ENCODE peak calls at places on chromosomes 13 and 19, in four cellular contexts. Q is spleen, T is sigmoid colon, E is K562. K is an unnamed sample.
A peak's percentile ranks its signal among the peaks of the same experiment; 100 is the strongest.

GRCh38 chr19:48329167-48329891 is 4.0 kb downstream of the EMP3 start:
- DNase-seq in T (no peak), E (peak; percentile 52), Q (no peak), K (peak; percentile 49)

GRCh38 chr19:53659292-53659691 is 27.5 kb downstream of the DPRX start:
- DNase-seq in Q (no peak), T (no peak), E (peak; percentile 61), K (no peak)

GRCh38 chr13:80070024-80070703 is 270.8 kb downstream of the SPRY2 start:
- DNase-seq in E (no peak), Q (no peak), T (no peak), K (peak; percentile 32)

GRCh38 chr13:66780814-66781213 is 449.3 kb downstream of the PCDH9 start:
- DNase-seq in E (no peak), Q (no peak), T (no peak), K (no peak)

GRCh38 chr19:55549500-55550320 is 4.4 kb upstream of the SBK3 start:
- DNase-seq in Q (no peak), E (no peak), T (no peak), K (peak; percentile 19)

GRCh38 chr13:68319384-68319783 is 1089.2 kb upstream of the PCDH9 start:
- DNase-seq in Q (no peak), E (no peak), T (no peak), K (no peak)

GRCh38 chr13:51488212-51488611 is 35.4 kb upstream of the INTS6 start:
- DNase-seq in T (no peak), E (no peak), Q (no peak), K (no peak)

GRCh38 chr19:19452241-19453128 is 47.0 kb downstream of the GATAD2A start:
- DNase-seq in Q (no peak), E (no peak), T (no peak), K (peak; percentile 44)

GRCh38 chr19:34096020-34096915 is 76.0 kb upstream of the LSM14A start:
- DNase-seq in T (no peak), E (peak; percentile 57), Q (no peak), K (no peak)

GRCh38 chr19:42480335-42481095 is 37.8 kb upstream of the CXCL17 start:
- DNase-seq in Q (no peak), T (no peak), E (no peak), K (no peak)

GRCh38 chr13:75788494-75788991 is 152.4 kb downstream of the LMO7 start:
- DNase-seq in E (no peak), T (no peak), Q (no peak), K (peak; percentile 66)

GRCh38 chr19:46944918-46945628 is 74.6 kb upstream of the NPAS1 start:
- DNase-seq in E (no peak), Q (no peak), T (peak; percentile 75), K (peak; percentile 46)

GRCh38 chr13:79522583-79522982 is 41.6 kb downstream of the NDFIP2 start:
- DNase-seq in Q (no peak), T (no peak), E (no peak), K (no peak)

GRCh38 chr19:6059396-6059947 is 50.8 kb downstream of the RFX2 start:
- DNase-seq in T (no peak), E (no peak), Q (no peak), K (no peak)
- H3K27ac ChIP-seq in T (peak overlapping the region; percentile 95), E (peak overlapping the region; percentile 85), Q (peak overlapping the region; percentile 37), K (peak overlapping the region; percentile 90)

GRCh38 chr13:45335397-45336024 is 5.5 kb downstream of the TPT1 start:
- DNase-seq in T (no peak), Q (no peak), E (no peak), K (no peak)
- TF ChIP-seq POLR2AphosphoS5 in T (peak; percentile 28), Q (peak; percentile 39), E (peak; percentile 18), K (no peak)

DNA sequence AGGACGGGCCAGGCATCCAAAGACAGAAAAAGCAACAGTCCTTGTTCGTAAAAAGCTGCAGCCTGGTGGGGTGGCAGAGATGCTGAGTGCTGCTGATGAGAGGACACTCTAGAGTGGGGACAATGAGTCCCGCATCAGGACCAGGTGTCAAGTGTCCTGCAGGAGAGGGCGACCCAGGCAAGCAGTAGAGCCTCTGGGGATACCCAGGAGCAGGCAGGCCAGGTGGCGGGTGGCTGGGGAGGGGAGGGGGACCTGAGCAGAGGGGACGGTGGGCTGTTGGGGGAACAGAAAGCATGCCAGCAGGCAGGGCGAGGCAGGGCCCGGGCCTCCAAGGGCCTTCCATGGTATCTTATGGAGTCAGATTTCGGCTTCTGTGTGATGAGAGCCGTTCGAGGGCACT is 35.8 kb downstream of the GGACT start:
- DNase-seq in T (no peak), E (no peak), Q (no peak), K (no peak)
- H3K4me3 ChIP-seq in T (no peak overlapping the region), E (no peak overlapping the region), Q (no peak overlapping the region), K (no peak overlapping the region)

DNA sequence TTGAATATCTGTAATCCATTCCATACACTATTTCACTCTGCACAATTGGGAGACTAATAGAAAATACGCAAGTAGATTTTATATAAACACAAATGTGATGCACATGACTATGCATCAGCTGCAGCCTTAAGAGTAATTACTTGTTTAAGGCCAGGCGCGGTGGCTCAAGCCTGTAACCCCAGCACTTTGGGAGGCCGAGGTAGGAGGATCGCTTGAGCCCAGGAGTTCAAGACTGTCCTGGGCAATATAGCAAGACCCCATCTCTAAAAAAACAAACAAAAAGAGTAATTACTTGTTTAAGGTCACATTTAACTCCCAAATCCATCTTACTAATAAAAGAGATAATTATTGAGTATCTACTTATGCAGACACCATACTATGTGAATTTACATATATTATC is 18.0 kb downstream of the IPO5 start:
- DNase-seq in T (no peak), Q (no peak), E (no peak), K (no peak)
- H3K27ac ChIP-seq in T (no peak overlapping the region), Q (no peak overlapping the region), E (no peak overlapping the region), K (no peak overlapping the region)

GRCh38 chr19:49490287-49491029 is 3.0 kb downstream of the RPL13A start:
- DNase-seq in E (no peak), Q (no peak), T (no peak), K (no peak)

GRCh38 chr19:49487277-49488045 is at the start of gene RPL13A:
- DNase-seq in E (peak; percentile 98), T (peak; percentile 100), Q (peak; percentile 100), K (peak; percentile 100)

GRCh38 chr19:49488046-49488862 is 846 bp downstream of the RPL13A start:
- DNase-seq in T (no peak), Q (no peak), E (no peak), K (no peak)

GRCh38 chr19:49489601-49490167 is 2.3 kb downstream of the RPL13A start:
- DNase-seq in T (no peak), E (peak; percentile 25), Q (no peak), K (no peak)

GRCh38 chr19:49488863-49489537 is 1.6 kb downstream of the RPL13A start:
- DNase-seq in T (no peak), Q (no peak), E (no peak), K (no peak)
- TF ChIP-seq POLR2AphosphoS5 in T (no peak), Q (no peak), E (peak; percentile 34), K (no peak)

K was measured in transverse colon.